ENCODE peak calls at places on chromosomes 13 and 19, in eight cellular contexts. I, Q, J, Y, Z, N, B and L are unnamed samples.

GRCh38 chr19:11324748-11325389 is 14.6 kb downstream of the RAB3D start:
- DNase-seq in I (no peak), Q (no peak), J (no peak), Y (no peak), Z (no peak), N (no peak), B (no peak), L (no peak)

GRCh38 chr19:16599655-16600346 is 27.6 kb upstream of the SLC35E1 start:
- DNase-seq in I (no peak), Q (no peak), J (no peak), Y (no peak), Z (no peak), N (no peak), B (no peak), L (no peak)

GRCh38 chr19:2057484-2058469 is 6.7 kb upstream of the MKNK2 start:
- DNase-seq in I (no peak), Q (no peak), J (no peak), Y (no peak), Z (peak; percentile 10), N (no peak), B (no peak), L (no peak)

GRCh38 chr19:23957660-23958281 is 43.1 kb downstream of the ZNF726 start:
- DNase-seq in I (no peak), Q (no peak), J (no peak), Y (no peak), Z (peak; percentile 18), N (no peak), B (peak; percentile 82), L (no peak)

GRCh38 chr19:1237027-1237659 is 662 bp downstream of the CBARP start:
- DNase-seq in I (no peak), Q (no peak), J (no peak), Y (no peak), Z (no peak), N (no peak), B (no peak), L (peak; percentile 58)

GRCh38 chr19:42528354-42529247 is at the start of gene CEACAM1:
- DNase-seq in I (peak; percentile 21), Q (no peak), J (peak; percentile 62), Y (no peak), Z (peak; percentile 84), N (no peak), B (no peak), L (no peak)

GRCh38 chr13:29438772-29439171 is 156.7 kb downstream of the SLC7A1 start:
- DNase-seq in I (no peak), Q (no peak), J (no peak), Y (no peak), Z (no peak), N (no peak), B (no peak), L (no peak)

GRCh38 chr19:677201-677600 is 1.0 kb downstream of the FSTL3 start:
- DNase-seq in I (no peak), Q (peak; percentile 61), J (peak; percentile 58), Y (no peak), Z (peak; percentile 63), N (peak; percentile 73), B (peak; percentile 79), L (no peak)

GRCh38 chr19:54551293-54551692 is 22.3 kb upstream of the LILRA2 start:
- DNase-seq in I (no peak), Q (no peak), J (no peak), Y (peak; percentile 5), Z (no peak), N (no peak), B (no peak), L (no peak)

GRCh38 chr19:54551950-54552912 is 21.4 kb upstream of the LILRA2 start:
- DNase-seq in I (no peak), Q (no peak), J (no peak), Y (peak; percentile 90), Z (peak; percentile 21), N (no peak), B (no peak), L (no peak)

GRCh38 chr19:54548806-54549205 is 24.8 kb upstream of the LILRA2 start:
- DNase-seq in I (no peak), Q (no peak), J (no peak), Y (peak; percentile 60), Z (no peak), N (no peak), B (no peak), L (no peak)

GRCh38 chr19:54552913-54553310 is 20.7 kb upstream of the LILRA2 start:
- DNase-seq in I (no peak), Q (no peak), J (no peak), Y (peak; percentile 68), Z (no peak), N (no peak), B (no peak), L (no peak)

DNA sequence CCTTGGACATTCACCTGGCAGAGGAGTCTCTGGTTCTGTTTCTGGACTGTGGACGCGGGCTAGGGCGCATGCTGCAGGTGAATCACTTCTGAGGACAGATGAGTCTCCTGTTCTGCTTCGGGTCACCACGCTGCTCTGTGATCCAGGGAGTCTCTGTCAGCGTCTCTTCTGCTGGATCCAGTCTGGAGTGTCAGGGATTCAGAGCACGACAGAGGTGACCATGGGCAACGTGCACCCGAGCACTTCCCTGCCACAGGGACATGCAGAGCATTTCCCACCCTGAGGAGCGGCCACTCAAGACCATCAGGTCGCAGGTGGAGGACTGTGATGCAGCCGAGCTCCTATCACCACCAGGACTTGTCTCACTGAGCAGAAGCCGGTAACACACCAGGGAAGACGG is 24.4 kb upstream of the LILRA2 start:
- DNase-seq in I (no peak), Q (no peak), J (no peak), Y (peak; percentile 78), Z (no peak), N (no peak), B (no peak), L (no peak)
- TF ChIP-seq POLR2A in I (no peak), Q (no peak), J (no peak), Y (no peak), Z (no peak), N (no peak), B (no peak), L (no peak)

GRCh38 chr13:110431851-110432294 is 124.8 kb downstream of the COL4A2 start:
- DNase-seq in I (no peak), Q (no peak), J (no peak), Y (no peak), Z (no peak), N (no peak), B (no peak), L (no peak)

GRCh38 chr13:110434629-110435028 is 126.9 kb downstream of the RAB20 start:
- DNase-seq in I (no peak), Q (no peak), J (no peak), Y (no peak), Z (no peak), N (no peak), B (no peak), L (no peak)

GRCh38 chr13:110432522-110432921 is 125.4 kb downstream of the COL4A2 start:
- DNase-seq in I (no peak), Q (no peak), J (no peak), Y (no peak), Z (no peak), N (no peak), B (no peak), L (no peak)

GRCh38 chr13:110431425-110431824 is 124.3 kb downstream of the COL4A2 start:
- DNase-seq in I (no peak), Q (no peak), J (no peak), Y (no peak), Z (no peak), N (no peak), B (no peak), L (no peak)

GRCh38 chr13:110433014-110433413 is 125.9 kb downstream of the COL4A2 start:
- DNase-seq in I (no peak), Q (no peak), J (no peak), Y (no peak), Z (no peak), N (no peak), B (no peak), L (no peak)
- TF ChIP-seq POLR2A in I (no peak), Q (no peak), J (no peak), Y (no peak), Z (no peak), N (no peak), B (no peak), L (no peak)

GRCh38 chr19:58477871-58478270 is 1.7 kb downstream of the ZNF446 start:
- DNase-seq in I (no peak), Q (no peak), J (no peak), Y (no peak), Z (no peak), N (no peak), B (no peak), L (no peak)

GRCh38 chr19:58474997-58475713 is 997 bp upstream of the ZNF446 start:
- DNase-seq in I (no peak), Q (no peak), J (no peak), Y (no peak), Z (no peak), N (no peak), B (no peak), L (no peak)

GRCh38 chr19:58475714-58476497 is at the start of gene ZNF446:
- DNase-seq in I (peak; percentile 98), Q (peak; percentile 99), J (peak; percentile 99), Y (peak; percentile 100), Z (peak; percentile 97), N (peak; percentile 98), B (peak; percentile 94), L (peak; percentile 97)

GRCh38 chr19:58477130-58477529 is 978 bp downstream of the ZNF446 start:
- DNase-seq in I (no peak), Q (no peak), J (no peak), Y (no peak), Z (no peak), N (no peak), B (no peak), L (no peak)

DNA sequence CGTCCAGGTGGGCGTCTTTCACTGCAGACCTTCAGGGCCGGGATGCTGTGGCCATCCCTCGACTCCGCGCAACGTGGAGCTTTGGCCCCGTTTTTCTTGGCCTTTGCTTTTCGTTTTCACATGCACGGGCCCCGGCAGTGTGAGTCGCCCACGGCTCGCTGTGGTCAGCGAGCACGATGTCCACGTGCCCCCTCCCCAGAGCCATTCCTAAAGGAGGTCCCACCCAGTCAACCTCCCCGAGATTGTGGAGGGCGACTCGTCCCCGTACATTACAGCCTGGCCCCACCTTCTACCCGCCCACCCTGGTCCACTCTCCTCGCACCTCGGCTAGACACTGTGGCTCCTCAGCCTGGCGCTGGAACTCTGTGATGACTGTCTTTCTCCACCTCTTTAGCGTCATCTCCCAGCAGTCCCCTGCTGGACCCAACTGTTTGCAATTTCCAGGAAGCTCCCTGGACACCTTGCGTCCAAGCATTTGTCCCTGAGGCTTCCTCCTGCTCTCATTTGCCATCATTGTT is 405 bp downstream of the ZNF446 start:
- DNase-seq in I (no peak), Q (no peak), J (no peak), Y (no peak), Z (no peak), N (no peak), B (no peak), L (no peak)
- TF ChIP-seq POLR2A in I (no peak), Q (no peak), J (no peak), Y (no peak), Z (no peak), N (no peak), B (no peak), L (no peak)

GRCh38 chr19:3361384-3362216 is 4.8 kb upstream of the NFIC start:
- DNase-seq in I (no peak), Q (no peak), J (peak; percentile 53), Y (no peak), Z (no peak), N (no peak), B (no peak), L (no peak)

GRCh38 chr19:3359850-3360493 is 6.4 kb upstream of the NFIC start:
- DNase-seq in I (no peak), Q (no peak), J (no peak), Y (no peak), Z (no peak), N (no peak), B (no peak), L (no peak)

GRCh38 chr19:3358919-3359849 is 7.2 kb upstream of the NFIC start:
- DNase-seq in I (no peak), Q (no peak), J (peak; percentile 61), Y (no peak), Z (peak; percentile 78), N (peak; percentile 40), B (peak; percentile 51), L (peak; percentile 73)

GRCh38 chr19:3362217-3362907 is 4.0 kb upstream of the NFIC start:
- DNase-seq in I (no peak), Q (no peak), J (no peak), Y (no peak), Z (no peak), N (no peak), B (no peak), L (no peak)

DNA sequence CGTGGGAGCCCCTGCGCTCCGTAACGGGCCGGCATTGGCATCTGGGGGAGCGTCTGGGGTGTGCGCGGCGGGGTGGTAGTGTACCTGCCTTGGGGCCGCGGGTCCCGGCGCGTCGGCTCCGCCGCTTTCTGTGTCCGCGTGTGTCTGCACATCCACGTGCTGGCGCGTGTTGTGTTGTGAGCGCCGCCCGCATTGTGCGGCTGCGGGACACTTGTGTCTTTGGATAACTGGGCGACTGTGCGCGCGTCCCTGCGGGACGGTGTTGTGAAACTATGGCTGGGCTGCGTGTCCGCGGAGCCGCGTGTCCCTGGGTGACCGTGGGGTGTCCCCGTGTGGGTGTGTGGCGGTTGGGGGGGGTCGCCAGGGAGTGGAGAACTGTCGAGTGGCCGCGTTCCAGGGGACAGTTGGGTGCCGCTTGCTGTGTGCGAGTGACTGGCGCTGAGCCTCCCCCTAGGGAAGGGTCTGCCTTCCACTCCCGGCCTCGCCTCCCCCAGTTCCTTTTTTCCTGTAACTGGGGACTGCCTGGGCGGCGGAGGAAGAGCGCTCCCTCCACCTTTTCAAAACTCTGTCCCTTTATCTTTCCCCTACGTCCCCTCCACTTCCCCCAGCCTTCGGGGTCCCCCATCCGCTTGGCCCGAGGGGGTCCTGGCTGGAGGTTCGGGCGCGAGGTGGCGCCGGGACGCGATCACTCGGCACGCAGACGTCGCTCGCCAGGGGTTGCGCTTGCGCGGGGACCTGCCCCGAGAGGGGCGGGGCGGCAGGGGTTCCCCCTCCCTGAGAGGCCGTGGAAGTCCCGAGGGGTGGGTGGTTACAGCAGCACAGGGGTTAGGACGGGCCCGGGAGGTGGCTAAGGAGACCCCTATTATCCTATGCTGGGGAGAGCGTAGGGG is 5.6 kb upstream of the NFIC start:
- DNase-seq in I (peak; percentile 73), Q (no peak), J (peak; percentile 81), Y (no peak), Z (peak; percentile 74), N (peak; percentile 70), B (no peak), L (peak; percentile 74)
- TF ChIP-seq POLR2A in I (no peak), Q (no peak), J (no peak), Y (peak; percentile 82), Z (peak; percentile 29), N (peak; percentile 4), B (no peak), L (no peak)